ENCODE peak calls at places on chromosomes 2 and 18, in seven cellular contexts. H is K562, E is HCT116, B is SK-N-SH, N is H1, P is HepG2, T is GM12878. I is an unnamed sample.

GRCh38 chr2:191501390-191502168 is 176.4 kb upstream of the NABP1 start:
- DNase-seq in H (no peak), E (peak), B (peak), N (no peak), P (peak), T (no peak), I (no peak)

GRCh38 chr18:8139127-8139591 is 470.1 kb upstream of the RAB12 start:
- DNase-seq in H (no peak), E (no peak), B (no peak), N (no peak), P (no peak), T (no peak), I (no peak)

GRCh38 chr2:19045151-19045550 is 313.3 kb downstream of the OSR1 start:
- DNase-seq in H (no peak), E (no peak), B (no peak), N (no peak), P (no peak), T (no peak), I (no peak)

GRCh38 chr2:196275646-196276352 is 104.4 kb upstream of the STK17B start:
- DNase-seq in H (no peak), E (no peak), B (no peak), N (no peak), P (no peak), T (no peak), I (no peak)

GRCh38 chr2:159243521-159243920 is 43.0 kb downstream of the WDSUB1 start:
- DNase-seq in H (no peak), E (no peak), B (no peak), N (no peak), P (no peak), T (no peak), I (no peak)

GRCh38 chr2:136381722-136382633 is 264.0 kb upstream of the CXCR4 start:
- DNase-seq in H (no peak), E (no peak), B (no peak), N (peak), P (no peak), T (peak), I (no peak)

GRCh38 chr2:79219383-79219988 is 59.9 kb upstream of the REG3A start:
- DNase-seq in H (peak), E (no peak), B (peak), N (peak), P (peak), T (peak), I (peak)

GRCh38 chr2:235765181-235765820 is 271.5 kb downstream of the AGAP1 start:
- DNase-seq in H (no peak), E (peak), B (no peak), N (no peak), P (no peak), T (no peak), I (peak)

GRCh38 chr18:14925281-14925709 is 177.3 kb downstream of the ANKRD30B start:
- DNase-seq in H (no peak), E (no peak), B (no peak), N (no peak), P (no peak), T (no peak), I (no peak)

GRCh38 chr2:120314656-120315366 is 31.1 kb upstream of the INHBB start:
- DNase-seq in H (no peak), E (no peak), B (no peak), N (no peak), P (no peak), T (no peak), I (no peak)

GRCh38 chr2:181785677-181786344 is 105.5 kb upstream of the NEUROD1 start:
- DNase-seq in H (no peak), E (peak), B (no peak), N (no peak), P (no peak), T (no peak), I (no peak)

GRCh38 chr2:161599842-161600241 is 24.4 kb upstream of the SLC4A10 start:
- DNase-seq in H (no peak), E (no peak), B (no peak), N (no peak), P (no peak), T (no peak), I (no peak)

GRCh38 chr2:121409388-121409787 is 121.3 kb upstream of the RNU4ATAC start:
- DNase-seq in H (no peak), E (no peak), B (no peak), N (no peak), P (no peak), T (no peak), I (no peak)

GRCh38 chr2:30505500-30506180 is 58.6 kb downstream of the LCLAT1 start:
- DNase-seq in H (no peak), E (no peak), B (no peak), N (no peak), P (peak), T (no peak), I (no peak)

GRCh38 chr18:12939161-12939560 is 8.7 kb upstream of the SEH1L start:
- DNase-seq in H (no peak), E (no peak), B (no peak), N (no peak), P (no peak), T (no peak), I (no peak)

GRCh38 chr2:263774-264492 is at the start of gene SH3YL1:
- DNase-seq in H (no peak), E (peak), B (peak), N (no peak), P (no peak), T (no peak), I (no peak)

GRCh38 chr2:113291191-113291590 is 12.5 kb upstream of the PAX8 start:
- DNase-seq in H (no peak), E (no peak), B (no peak), N (peak), P (no peak), T (no peak), I (no peak)

GRCh38 chr18:32771871-32772499 is 838 bp downstream of the KLHL14 start:
- DNase-seq in H (no peak), E (no peak), B (peak), N (peak), P (no peak), T (no peak), I (no peak)

GRCh38 chr2:221100467-221101089 is 471.5 kb downstream of the EPHA4 start:
- DNase-seq in H (no peak), E (peak), B (no peak), N (peak), P (no peak), T (no peak), I (no peak)

GRCh38 chr2:223460774-223461211 is 141.4 kb downstream of the SCG2 start:
- DNase-seq in H (no peak), E (peak), B (no peak), N (no peak), P (no peak), T (no peak), I (no peak)

GRCh38 chr18:34659579-34660517 is 50.2 kb upstream of the DTNA start:
- DNase-seq in H (no peak), E (peak), B (peak), N (no peak), P (peak), T (no peak), I (peak)

DNA sequence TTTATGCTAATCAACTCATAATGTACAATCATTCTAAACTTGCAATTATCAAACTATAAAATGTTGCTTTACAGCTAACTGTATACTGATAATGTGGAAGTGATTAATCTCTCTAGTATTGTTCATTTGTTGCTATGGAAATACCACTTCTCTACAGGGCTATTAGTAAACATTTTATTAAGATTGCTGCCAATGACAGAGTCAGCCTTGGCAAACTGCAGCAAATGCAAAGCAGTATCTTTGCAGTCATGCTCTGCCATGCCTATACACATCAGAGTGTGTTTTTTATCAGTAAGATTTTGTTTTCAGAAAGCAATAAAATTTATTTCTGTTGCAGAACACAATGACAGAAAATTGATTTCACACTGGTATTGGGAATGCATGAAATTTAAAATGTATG is 1201.8 kb upstream of the CDH2 start:
- DNase-seq in H (no peak), E (no peak), B (no peak), N (no peak), P (no peak), T (no peak), I (no peak)
- H3K27ac ChIP-seq in H (no peak), E (no peak), B (no peak), N (no peak), P (no peak), T (no peak), I (no peak)

DNA sequence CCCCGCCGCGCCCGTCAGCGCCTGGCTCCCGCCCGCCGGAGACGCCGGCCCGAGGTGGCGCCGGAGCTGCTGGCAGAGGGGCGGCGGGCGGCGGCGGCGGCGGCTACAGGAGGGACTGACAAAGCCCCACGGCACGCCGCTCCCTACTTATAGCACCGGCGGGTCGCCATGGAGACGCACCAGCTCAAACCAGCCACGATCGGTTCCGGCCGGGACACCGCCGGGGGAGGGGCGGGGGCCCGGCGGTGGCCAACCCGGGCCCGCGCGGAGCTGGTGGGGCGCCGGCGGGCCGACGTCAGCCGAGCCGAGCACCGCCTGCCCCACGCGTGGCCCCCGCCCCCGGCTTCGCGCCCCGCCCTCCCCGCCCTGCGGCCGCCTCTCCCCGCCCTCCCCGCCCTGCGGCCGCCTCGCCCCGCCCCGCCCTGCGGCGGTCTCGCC is at the start of gene ODC1:
- DNase-seq in H (peak), E (peak), B (peak), N (no peak), P (peak), T (peak), I (no peak)
- TF ChIP-seq POLR2AphosphoS5 in H (peak), E (peak), B (peak), N (no peak), P (no peak), T (peak), I (peak)

GRCh38 chr2:106080955-106081354 is 113.1 kb downstream of the UXS1 start:
- DNase-seq in H (no peak), E (no peak), B (no peak), N (no peak), P (no peak), T (no peak), I (no peak)

GRCh38 chr2:106089611-106090010 is 104.5 kb downstream of the UXS1 start:
- DNase-seq in H (no peak), E (no peak), B (no peak), N (peak), P (no peak), T (no peak), I (no peak)

GRCh38 chr2:106091219-106091618 is 102.9 kb downstream of the UXS1 start:
- DNase-seq in H (no peak), E (no peak), B (no peak), N (no peak), P (no peak), T (no peak), I (no peak)

GRCh38 chr2:106085441-106085911 is 108.6 kb downstream of the UXS1 start:
- DNase-seq in H (no peak), E (no peak), B (no peak), N (no peak), P (peak), T (no peak), I (no peak)
- TF ChIP-seq SIN3A in H (no peak), E (no peak), B (no peak), N (no peak), P (no peak), T (no peak), I (no peak)

DNA sequence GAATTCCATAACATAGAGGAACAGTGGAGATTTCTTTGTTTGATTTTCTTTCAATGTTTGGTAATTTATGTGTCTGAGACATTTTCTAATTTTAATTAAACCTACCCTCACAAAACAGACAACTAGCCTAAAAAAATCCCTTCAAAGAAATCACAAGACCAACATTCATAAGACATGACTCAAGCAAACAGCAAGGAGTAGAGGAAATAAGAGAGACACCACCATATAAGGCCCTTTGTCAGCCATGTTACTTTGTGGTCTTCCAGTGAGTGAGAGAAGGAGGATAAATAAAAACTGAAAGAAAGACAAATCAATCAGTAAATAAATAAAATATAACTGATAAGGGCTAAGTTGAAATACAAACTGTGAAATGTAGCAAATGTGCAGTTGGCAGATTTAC is 830.8 kb upstream of the SLC39A10 start:
- DNase-seq in H (no peak), E (no peak), B (no peak), N (no peak), P (no peak), T (no peak), I (no peak)
- H3K27ac ChIP-seq in H (no peak), E (no peak), B (no peak), N (no peak), P (no peak), T (no peak), I (no peak)

I was measured in Panc1.